ENCODE peak calls at places on chromosomes 12 and 14, in five cellular contexts. F is body of pancreas, L is heart left ventricle, H is tibial nerve, V is left ventricle myocardium inferior. C is an unnamed sample.

GRCh38 chr12:122526683-122527477 is at the start of the genes KNTC1 and RSRC2:
- DNase-seq in F (peak; percentile 100), L (peak; percentile 99), H (peak; percentile 98), V (peak; percentile 96), C (peak; percentile 97)

GRCh38 chr12:55642275-55643068 is 5.8 kb downstream of the OR10P1 start:
- DNase-seq in F (peak; percentile 23), L (no peak), H (no peak), V (no peak), C (no peak)

GRCh38 chr12:20089077-20089476 is 279.3 kb upstream of the PDE3A start:
- DNase-seq in F (no peak), L (no peak), H (no peak), V (no peak), C (no peak)

GRCh38 chr14:96584199-96584906 is 82.2 kb downstream of the PAPOLA start:
- DNase-seq in F (peak; percentile 46), L (no peak), H (no peak), V (no peak), C (no peak)

GRCh38 chr12:19842116-19842515 is 402.8 kb downstream of the AEBP2 start:
- DNase-seq in F (no peak), L (no peak), H (no peak), V (no peak), C (no peak)

GRCh38 chr12:96190403-96191170 is 3.6 kb upstream of the ELK3 start:
- DNase-seq in F (no peak), L (no peak), H (no peak), V (no peak), C (no peak)

GRCh38 chr14:91350813-91351507 is 66.7 kb downstream of the CCDC88C start:
- DNase-seq in F (no peak), L (no peak), H (no peak), V (no peak), C (no peak)

GRCh38 chr12:52496054-52496453 is 3.0 kb upstream of the KRT6A start:
- DNase-seq in F (no peak), L (no peak), H (no peak), V (no peak), C (no peak)

GRCh38 chr12:24075650-24076049 is 126.2 kb upstream of the SOX5 start:
- DNase-seq in F (no peak), L (no peak), H (no peak), V (no peak), C (no peak)

GRCh38 chr14:80271389-80271788 is 60.1 kb upstream of the DIO2 start:
- DNase-seq in F (no peak), L (no peak), H (no peak), V (no peak), C (no peak)

GRCh38 chr14:102823546-102823945 is 46.3 kb downstream of the TRAF3 start:
- DNase-seq in F (no peak), L (no peak), H (no peak), V (no peak), C (no peak)

GRCh38 chr12:121781751-121782615 is 11.5 kb downstream of the RHOF start:
- DNase-seq in F (no peak), L (no peak), H (no peak), V (no peak), C (peak; percentile 73)

GRCh38 chr14:89956294-89957009 is 725 bp downstream of the TDP1 start:
- DNase-seq in F (peak; percentile 75), L (peak; percentile 40), H (no peak), V (peak; percentile 23), C (peak; percentile 63)

GRCh38 chr12:112869778-112870177 is 37.0 kb upstream of the OAS1 start:
- DNase-seq in F (no peak), L (no peak), H (no peak), V (no peak), C (no peak)
- H3K27me3 ChIP-seq in F (no peaks in the 10 kb centered on the region), L (peaks cover 24% of the 10 kb centered on the region), H (no peaks in the 10 kb centered on the region), V (peaks cover 77% of the 10 kb centered on the region), C (no peaks in the 10 kb centered on the region)

GRCh38 chr14:51533877-51534553 is 117.7 kb upstream of the FRMD6 start:
- DNase-seq in F (no peak), L (no peak), H (no peak), V (no peak), C (no peak)
- H3K27ac ChIP-seq in F (peak overlapping the region; percentile 74), L (no peak overlapping the region), H (no peak overlapping the region), V (no peak overlapping the region), C (no peak overlapping the region)

GRCh38 chr14:92657457-92658142 is 90.8 kb downstream of the LGMN start:
- DNase-seq in F (peak; percentile 79), L (peak; percentile 81), H (no peak), V (peak; percentile 70), C (peak; percentile 68)
- H3K4me1 ChIP-seq in F (no peaks in the 10 kb centered on the region), L (peaks cover 20% of the 10 kb centered on the region), H (no peaks in the 10 kb centered on the region), V (peaks cover 49% of the 10 kb centered on the region), C (peaks cover 4% of the 10 kb centered on the region)

DNA sequence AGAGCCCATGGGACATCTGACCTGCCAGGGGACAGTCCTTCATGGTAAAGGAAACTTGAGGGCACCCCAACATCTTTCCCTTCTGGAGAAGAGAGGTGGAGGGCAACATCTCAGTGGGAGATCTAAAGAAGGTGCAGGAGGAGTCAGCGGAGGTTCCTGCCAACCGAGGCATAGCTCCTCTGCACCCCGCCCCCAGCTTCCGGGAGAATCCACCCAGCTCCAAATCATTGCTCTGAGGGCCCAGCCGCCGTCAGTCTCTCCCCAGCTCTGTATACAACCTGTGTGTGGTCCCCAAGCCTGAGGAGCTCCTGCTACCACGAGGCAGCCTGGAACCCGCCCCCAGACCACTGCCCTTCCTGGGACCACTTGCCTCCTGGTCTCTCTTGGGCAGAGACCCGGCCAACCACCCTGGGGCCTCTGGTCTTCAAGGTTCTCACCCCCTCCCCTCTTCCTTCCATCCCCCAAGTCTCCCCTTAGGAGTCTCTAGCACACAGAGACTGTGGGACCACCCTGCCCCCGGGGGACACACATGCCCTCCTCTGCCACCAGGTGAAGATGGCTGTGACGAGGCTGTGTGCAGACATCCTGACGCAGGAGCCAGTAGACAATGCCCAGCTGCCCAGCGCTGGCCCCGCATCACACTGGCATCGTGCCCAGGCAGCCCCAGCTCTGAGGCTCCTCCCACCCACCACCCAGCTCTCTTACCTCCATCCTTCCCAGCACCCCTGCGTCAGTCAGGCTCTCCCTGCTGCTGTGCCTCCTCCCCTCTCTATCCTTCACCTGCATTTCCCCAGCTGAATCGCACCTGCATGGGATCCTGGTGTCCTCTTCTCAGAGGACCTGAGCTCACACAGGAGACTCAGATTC is 13.0 kb upstream of the NUDT14 start:
- DNase-seq in F (no peak), L (no peak), H (no peak), V (no peak), C (no peak)
- H3K27me3 ChIP-seq in F (peaks cover 26% of the 10 kb centered on the region), L (peaks cover 47% of the 10 kb centered on the region), H (peaks cover 90% of the 10 kb centered on the region), V (peaks cover 81% of the 10 kb centered on the region), C (no peaks in the 10 kb centered on the region)

GRCh38 chr14:42027271-42027670 is 420.6 kb downstream of the LRFN5 start:
- DNase-seq in F (no peak), L (no peak), H (no peak), V (no peak), C (no peak)
- H3K27ac ChIP-seq in F (no peak overlapping the region), L (no peak overlapping the region), H (no peak overlapping the region), V (no peak overlapping the region), C (no peak overlapping the region)

GRCh38 chr12:124565071-124565491 is 2.3 kb downstream of the NCOR2 start:
- DNase-seq in F (peak; percentile 55), L (no peak), H (no peak), V (no peak), C (peak; percentile 68)
- H3K4me1 ChIP-seq in F (peaks cover 60% of the 10 kb centered on the region), L (peaks cover 78% of the 10 kb centered on the region), H (no peaks in the 10 kb centered on the region), V (peaks cover 91% of the 10 kb centered on the region), C (peaks cover 11% of the 10 kb centered on the region)

DNA sequence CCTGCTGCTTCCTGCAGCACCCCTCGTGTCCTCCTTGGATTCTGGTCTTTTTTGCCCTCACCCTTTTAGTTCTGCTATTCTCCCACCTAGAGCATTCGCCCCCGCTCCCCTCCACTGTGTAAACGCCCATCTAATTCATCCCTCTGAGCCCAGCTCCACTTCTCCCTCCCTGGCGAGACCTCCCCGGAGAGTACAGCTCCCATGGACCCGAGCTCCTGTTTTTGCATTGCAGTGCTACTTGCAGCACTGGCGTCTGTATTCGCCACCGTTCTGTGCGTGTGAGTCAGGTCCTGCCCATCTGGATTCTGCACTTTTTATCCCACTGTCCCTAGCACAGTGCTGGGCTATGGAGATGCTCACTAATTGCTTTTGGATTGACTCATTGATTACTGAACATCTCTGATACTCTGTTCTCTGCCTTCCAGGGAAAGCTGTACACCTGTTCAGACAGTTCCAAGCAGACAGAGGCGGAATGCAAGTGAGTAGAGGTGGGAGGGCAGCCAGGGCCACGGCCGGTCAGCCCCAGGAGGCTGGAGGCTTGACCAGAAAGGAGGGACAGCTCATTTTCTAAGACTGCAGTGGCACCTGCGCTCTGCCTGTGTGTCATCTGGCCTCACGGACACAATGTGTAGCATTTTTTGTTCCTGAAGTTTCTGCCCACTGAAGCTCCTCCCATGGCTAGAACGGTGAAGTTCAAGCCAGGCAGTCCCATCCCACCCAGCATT is 188.4 kb upstream of the FKBP4 start:
- DNase-seq in F (no peak), L (peak; percentile 11), H (no peak), V (no peak), C (no peak)
- H3K27me3 ChIP-seq in F (peaks cover 9% of the 10 kb centered on the region), L (no peaks in the 10 kb centered on the region), H (no peaks in the 10 kb centered on the region), V (no peaks in the 10 kb centered on the region), C (no peaks in the 10 kb centered on the region)